ENCODE peak calls at places on chromosomes 11 and 22, in six cellular contexts. G is IMR-90, C is mesenchymal stem cell, M is H1, H is H9, Y is trophoblast cell. W is an unnamed sample.

GRCh38 chr22:48864748-48865147 is 962.9 kb downstream of the BRD1 start:
- DNase-seq in M (no peak), G (no peak), Y (no peak), C (no peak), H (no peak), W (no peak)

GRCh38 chr11:44306469-44307244 is 3.3 kb downstream of the ALX4 start:
- DNase-seq in M (peak; percentile 73), Y (no peak), H (no peak), C (no peak), G (no peak), W (no peak)

GRCh38 chr22:27203276-27203660 is 545.9 kb downstream of the MIAT start:
- DNase-seq in Y (no peak), G (no peak), H (no peak), C (no peak), M (no peak), W (no peak)

GRCh38 chr11:10492084-10492483 is 37.0 kb downstream of the AMPD3 start:
- DNase-seq in M (no peak), G (no peak), Y (no peak), C (no peak), H (no peak), W (no peak)

GRCh38 chr22:17009640-17010291 is 1.7 kb upstream of the GAB4 start:
- DNase-seq in M (peak; percentile 54), C (no peak), G (no peak), H (no peak), Y (no peak), W (no peak)

GRCh38 chr11:65132238-65132987 is 1.9 kb downstream of the SYVN1 start:
- DNase-seq in G (no peak), Y (no peak), H (no peak), C (no peak), M (no peak), W (no peak)

GRCh38 chr11:122703541-122704272 is 48.2 kb downstream of the UBASH3B start:
- DNase-seq in C (no peak), H (no peak), G (no peak), Y (peak; percentile 98), M (no peak), W (no peak)

GRCh38 chr11:121449123-121449522 is 3.0 kb upstream of the SORL1 start:
- DNase-seq in M (no peak), C (no peak), H (no peak), G (no peak), Y (no peak), W (no peak)

GRCh38 chr11:19380375-19380774 is 139.6 kb upstream of the E2F8 start:
- DNase-seq in M (no peak), G (peak; percentile 97), H (no peak), Y (peak; percentile 29), C (peak; percentile 95), W (no peak)

GRCh38 chr11:65290448-65291165 is 24.1 kb upstream of the CDC42EP2 start:
- DNase-seq in Y (peak; percentile 29), M (no peak), C (peak; percentile 100), H (no peak), G (peak; percentile 100), W (no peak)

GRCh38 chr22:40525250-40525884 is 111.2 kb downstream of the MRTFA start:
- DNase-seq in H (peak; percentile 43), Y (peak; percentile 52), C (peak; percentile 45), G (peak; percentile 46), M (peak; percentile 71), W (no peak)

GRCh38 chr11:75160328-75160757 is 9.4 kb downstream of the SLCO2B1 start:
- DNase-seq in M (no peak), Y (no peak), H (no peak), C (no peak), G (no peak), W (no peak)

GRCh38 chr11:69704508-69705245 is 855 bp upstream of the FGF19 start:
- DNase-seq in Y (no peak), M (peak; percentile 96), H (peak; percentile 94), C (peak; percentile 33), G (no peak), W (peak; percentile 84)

GRCh38 chr11:19225123-19225522 is 15.6 kb downstream of the E2F8 start:
- DNase-seq in Y (no peak), M (no peak), C (no peak), H (no peak), G (no peak), W (no peak)

GRCh38 chr11:36463781-36464180 is 46.3 kb downstream of the TRAF6 start:
- DNase-seq in H (no peak), G (peak; percentile 59), M (no peak), Y (no peak), C (peak; percentile 75), W (no peak)

GRCh38 chr22:21991309-21991596 is 8.7 kb upstream of the TOP3B start:
- DNase-seq in H (no peak), C (no peak), Y (no peak), M (no peak), G (no peak), W (no peak)

GRCh38 chr11:6576471-6577373 is 26.7 kb downstream of the RRP8 start:
- DNase-seq in G (peak; percentile 68), H (no peak), C (peak; percentile 22), Y (no peak), M (peak; percentile 26), W (no peak)

GRCh38 chr11:35798423-35798822 is 135.8 kb downstream of the TRIM44 start:
- DNase-seq in M (no peak), H (no peak), Y (no peak), C (peak; percentile 23), G (peak; percentile 31), W (no peak)

GRCh38 chr11:124584681-124585372 is 15.0 kb downstream of the OR8A1 start:
- DNase-seq in C (no peak), Y (no peak), G (no peak), H (no peak), M (no peak), W (no peak)

GRCh38 chr22:17368144-17368726 is 1.0 kb upstream of the CECR2 start:
- DNase-seq in G (no peak), Y (no peak), H (no peak), C (no peak), M (no peak), W (no peak)

GRCh38 chr11:17782938-17783337 is 48.4 kb downstream of the KCNC1 start:
- DNase-seq in C (no peak), H (no peak), G (no peak), Y (no peak), M (no peak), W (no peak)

GRCh38 chr11:2251138-2251537 is 19.2 kb downstream of the ASCL2 start:
- DNase-seq in Y (no peak), C (no peak), M (no peak), H (no peak), G (no peak), W (no peak)
- H3K14ac ChIP-seq in Y (no peak overlapping the region), C (no peak overlapping the region), M (no peak overlapping the region), H (no peak overlapping the region), G (no peak overlapping the region), W (no peak overlapping the region)

GRCh38 chr22:35618427-35619223 is 1.5 kb upstream of the MB start:
- DNase-seq in C (no peak), G (no peak), M (no peak), Y (no peak), H (no peak), W (no peak)

GRCh38 chr22:35615156-35615555 is 2.0 kb downstream of the MB start:
- DNase-seq in G (no peak), H (no peak), M (no peak), Y (no peak), C (no peak), W (no peak)

GRCh38 chr22:35614404-35614803 is 2.7 kb downstream of the MB start:
- DNase-seq in G (no peak), C (no peak), Y (no peak), H (no peak), M (no peak), W (no peak)

GRCh38 chr22:35617137-35617755 is at the start of gene MB:
- DNase-seq in Y (no peak), M (no peak), C (no peak), G (no peak), H (no peak), W (no peak)

GRCh38 chr22:35616043-35616442 is 1.1 kb downstream of the MB start:
- DNase-seq in H (no peak), M (no peak), G (no peak), Y (no peak), C (peak; percentile 43), W (no peak)
- H3K14ac ChIP-seq in H (no peak overlapping the region), M (no peak overlapping the region), G (no peak overlapping the region), Y (no peak overlapping the region), C (no peak overlapping the region), W (no peak overlapping the region)

GRCh38 chr11:68090706-68091105 is 30.5 kb downstream of the CHKA start:
- DNase-seq in Y (no peak), M (peak; percentile 24), C (no peak), H (no peak), G (peak; percentile 11), W (no peak)

GRCh38 chr11:68096962-68097361 is 24.2 kb downstream of the CHKA start:
- DNase-seq in M (no peak), H (no peak), Y (no peak), C (no peak), G (no peak), W (no peak)

GRCh38 chr11:68090287-68090686 is 30.9 kb downstream of the CHKA start:
- DNase-seq in Y (no peak), C (no peak), G (no peak), M (no peak), H (no peak), W (no peak)

GRCh38 chr11:68093565-68093964 is 27.6 kb downstream of the CHKA start:
- DNase-seq in Y (no peak), M (no peak), G (no peak), C (no peak), H (no peak), W (no peak)

GRCh38 chr11:68092411-68092810 is 28.8 kb downstream of the CHKA start:
- DNase-seq in M (peak; percentile 13), C (no peak), Y (no peak), G (no peak), H (no peak), W (no peak)
- H3K14ac ChIP-seq in M (no peak overlapping the region), C (no peak overlapping the region), Y (no peak overlapping the region), G (peak overlapping the region; percentile 8), H (no peak overlapping the region), W (no peak overlapping the region)

GRCh38 chr11:76857776-76858461 is 2.8 kb upstream of the ACER3 start:
- DNase-seq in M (no peak), H (no peak), Y (no peak), G (no peak), C (no peak), W (no peak)

GRCh38 chr11:76850815-76851214 is 9.9 kb upstream of the ACER3 start:
- DNase-seq in H (no peak), C (no peak), G (no peak), Y (no peak), M (no peak), W (no peak)

GRCh38 chr11:76856111-76856510 is 4.6 kb upstream of the ACER3 start:
- DNase-seq in H (no peak), Y (no peak), G (no peak), M (no peak), C (peak; percentile 33), W (no peak)

GRCh38 chr11:76856571-76856970 is 4.1 kb upstream of the ACER3 start:
- DNase-seq in Y (no peak), H (no peak), G (no peak), M (no peak), C (no peak), W (no peak)

DNA sequence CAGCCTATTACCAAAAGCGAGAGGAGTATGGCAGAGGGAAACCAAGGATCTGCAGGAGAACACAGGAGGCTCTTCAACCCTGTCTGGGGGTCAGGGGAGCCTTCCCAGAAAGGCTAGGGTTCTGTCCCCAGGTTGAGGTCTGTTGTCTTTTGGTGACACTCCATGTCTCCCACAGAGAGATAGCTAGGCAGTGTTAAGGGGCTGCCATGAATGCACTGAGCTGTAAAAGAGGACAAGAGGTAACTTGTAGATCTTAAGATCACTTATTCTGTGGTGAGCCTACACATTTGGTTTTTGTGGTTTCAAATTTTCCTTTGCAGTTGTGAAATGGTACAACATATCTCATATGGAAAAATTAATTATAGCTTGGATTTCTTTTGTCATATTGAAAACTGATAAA is 6.0 kb upstream of the ACER3 start:
- DNase-seq in M (no peak), Y (no peak), G (no peak), H (no peak), C (no peak), W (no peak)
- H3K14ac ChIP-seq in M (no peak overlapping the region), Y (no peak overlapping the region), G (no peak overlapping the region), H (no peak overlapping the region), C (no peak overlapping the region), W (no peak overlapping the region)